ENCODE peak calls at places on chromosomes 16 and 17, in five cellular contexts. One of them, this sample, is unnamed.

GRCh38 chr17:6574689-6575595 is 18.6 kb upstream of the PITPNM3 start:
- DNase-seq in T follicular helper cell: no peak
- DNase-seq in EL: peak; percentile 84
- DNase-seq in effector memory CD4-positive, alpha-beta T cell: no peak
- DNase-seq in CD4-positive, CD25-positive, alpha-beta regulatory T cell: no peak
- DNase-seq in this sample: no peak

GRCh38 chr17:76492989-76493501 is 8.2 kb downstream of the RHBDF2 start:
- DNase-seq in T follicular helper cell: no peak
- DNase-seq in EL: peak; percentile 90
- DNase-seq in effector memory CD4-positive, alpha-beta T cell: peak; percentile 23
- DNase-seq in CD4-positive, CD25-positive, alpha-beta regulatory T cell: no peak
- DNase-seq in this sample: no peak

GRCh38 chr16:85342348-85342747 is 230.1 kb upstream of the CIBAR2 start:
- DNase-seq in T follicular helper cell: no peak
- DNase-seq in EL: no peak
- DNase-seq in effector memory CD4-positive, alpha-beta T cell: no peak
- DNase-seq in CD4-positive, CD25-positive, alpha-beta regulatory T cell: no peak
- DNase-seq in this sample: no peak

GRCh38 chr17:78882546-78883089 is 20.4 kb downstream of the CEP295NL start:
- DNase-seq in T follicular helper cell: no peak
- DNase-seq in EL: no peak
- DNase-seq in effector memory CD4-positive, alpha-beta T cell: no peak
- DNase-seq in CD4-positive, CD25-positive, alpha-beta regulatory T cell: no peak
- DNase-seq in this sample: no peak

GRCh38 chr17:65749479-65749878 is 188.0 kb upstream of the AXIN2 start:
- DNase-seq in T follicular helper cell: no peak
- DNase-seq in EL: peak; percentile 64
- DNase-seq in effector memory CD4-positive, alpha-beta T cell: no peak
- DNase-seq in CD4-positive, CD25-positive, alpha-beta regulatory T cell: no peak
- DNase-seq in this sample: no peak

GRCh38 chr16:85851034-85851780 is 47.8 kb upstream of the IRF8 start:
- DNase-seq in T follicular helper cell: no peak
- DNase-seq in EL: no peak
- DNase-seq in effector memory CD4-positive, alpha-beta T cell: no peak
- DNase-seq in CD4-positive, CD25-positive, alpha-beta regulatory T cell: no peak
- DNase-seq in this sample: no peak

GRCh38 chr17:61770752-61771533 is 92.4 kb downstream of the BRIP1 start:
- DNase-seq in T follicular helper cell: no peak
- DNase-seq in EL: peak; percentile 91
- DNase-seq in effector memory CD4-positive, alpha-beta T cell: no peak
- DNase-seq in CD4-positive, CD25-positive, alpha-beta regulatory T cell: no peak
- DNase-seq in this sample: no peak

GRCh38 chr17:63171428-63172205 is 205.6 kb downstream of the TANC2 start:
- DNase-seq in T follicular helper cell: no peak
- DNase-seq in EL: peak; percentile 36
- DNase-seq in effector memory CD4-positive, alpha-beta T cell: no peak
- DNase-seq in CD4-positive, CD25-positive, alpha-beta regulatory T cell: no peak
- DNase-seq in this sample: no peak

GRCh38 chr17:40419559-40420331 is 2.0 kb upstream of the TOP2A start:
- DNase-seq in T follicular helper cell: no peak
- DNase-seq in EL: no peak
- DNase-seq in effector memory CD4-positive, alpha-beta T cell: no peak
- DNase-seq in CD4-positive, CD25-positive, alpha-beta regulatory T cell: no peak
- DNase-seq in this sample: no peak

GRCh38 chr16:1613728-1614225 is 1.6 kb downstream of the CRAMP1 start:
- DNase-seq in T follicular helper cell: no peak
- DNase-seq in EL: peak; percentile 18
- DNase-seq in effector memory CD4-positive, alpha-beta T cell: no peak
- DNase-seq in CD4-positive, CD25-positive, alpha-beta regulatory T cell: no peak
- DNase-seq in this sample: no peak

GRCh38 chr17:65039349-65039988 is 17.1 kb downstream of the GNA13 start:
- DNase-seq in T follicular helper cell: peak; percentile 55
- DNase-seq in EL: no peak
- DNase-seq in effector memory CD4-positive, alpha-beta T cell: peak; percentile 53
- DNase-seq in CD4-positive, CD25-positive, alpha-beta regulatory T cell: peak; percentile 85
- DNase-seq in this sample: peak; percentile 72

GRCh38 chr16:47129755-47130435 is 13.8 kb downstream of the NETO2 start:
- DNase-seq in T follicular helper cell: no peak
- DNase-seq in EL: no peak
- DNase-seq in effector memory CD4-positive, alpha-beta T cell: no peak
- DNase-seq in CD4-positive, CD25-positive, alpha-beta regulatory T cell: no peak
- DNase-seq in this sample: no peak

GRCh38 chr16:1612320-1613111 is at the start of gene CRAMP1:
- DNase-seq in T follicular helper cell: peak; percentile 9
- DNase-seq in EL: peak; percentile 20
- DNase-seq in effector memory CD4-positive, alpha-beta T cell: no peak
- DNase-seq in CD4-positive, CD25-positive, alpha-beta regulatory T cell: no peak
- DNase-seq in this sample: peak; percentile 23

GRCh38 chr16:938136-938535 is 32.6 kb downstream of the LMF1 start:
- DNase-seq in T follicular helper cell: no peak
- DNase-seq in EL: no peak
- DNase-seq in effector memory CD4-positive, alpha-beta T cell: no peak
- DNase-seq in CD4-positive, CD25-positive, alpha-beta regulatory T cell: no peak
- DNase-seq in this sample: no peak